ENCODE peak calls at places on chromosomes 13 and 19, in ten cellular contexts. I is fibroblast of lung, F is uterus, S is psoas muscle, Z is upper lobe of left lung, H is brain microvascular endothelial cell, D is Caco-2, W is DND-41, A is HepG2, T is Peyer's patch. V is an unnamed sample.

GRCh38 chr19:51628153-51628939 is 1.9 kb downstream of the SIGLEC5 start:
- DNase-seq in Z (no peak), T (no peak), S (no peak), I (no peak), A (no peak), F (no peak), H (no peak), D (no peak), W (no peak), V (no peak)

GRCh38 chr19:30391554-30392551 is 19.7 kb downstream of the ZNF536 start:
- DNase-seq in W (no peak), I (no peak), D (no peak), T (no peak), H (no peak), A (no peak), Z (no peak), F (no peak), S (no peak), V (no peak)

GRCh38 chr13:45863716-45864590 is 12.4 kb upstream of the SIAH3 start:
- DNase-seq in D (no peak), A (no peak), H (no peak), Z (no peak), T (no peak), I (no peak), S (no peak), F (no peak), W (no peak), V (no peak)

GRCh38 chr19:16825312-16826168 is 3.7 kb upstream of the SIN3B start:
- DNase-seq in H (peak; percentile 50), F (peak; percentile 84), Z (no peak), A (no peak), W (no peak), D (no peak), I (peak; percentile 71), S (peak; percentile 59), T (no peak), V (peak; percentile 18)

GRCh38 chr13:24854311-24854710 is 90.3 kb downstream of the RNF17 start:
- DNase-seq in S (no peak), I (peak; percentile 46), D (no peak), T (no peak), Z (no peak), A (no peak), F (no peak), H (no peak), W (no peak), V (no peak)

GRCh38 chr13:107322228-107322627 is 754.3 kb upstream of the ARGLU1 start:
- DNase-seq in W (no peak), T (no peak), F (no peak), Z (no peak), H (no peak), I (no peak), S (no peak), D (no peak), A (no peak), V (no peak)

GRCh38 chr13:110474713-110475112 is 86.8 kb downstream of the RAB20 start:
- DNase-seq in T (no peak), H (no peak), S (no peak), A (no peak), W (no peak), Z (no peak), I (no peak), D (no peak), F (no peak), V (no peak)

GRCh38 chr13:47790755-47791154 is 210.3 kb downstream of the SUCLA2 start:
- DNase-seq in T (no peak), W (no peak), Z (no peak), A (no peak), F (no peak), I (no peak), D (no peak), H (no peak), S (no peak), V (no peak)

GRCh38 chr13:51849145-51850101 is 4.4 kb upstream of the TMEM272 start:
- DNase-seq in T (no peak), S (no peak), I (peak; percentile 53), A (peak; percentile 22), D (peak; percentile 48), Z (no peak), F (no peak), W (peak; percentile 45), H (peak; percentile 16), V (peak; percentile 43)

GRCh38 chr19:17091758-17092333 is 16.3 kb downstream of the MYO9B start:
- DNase-seq in Z (peak; percentile 81), I (no peak), W (no peak), D (no peak), A (no peak), T (no peak), H (no peak), S (peak; percentile 55), F (no peak), V (no peak)

GRCh38 chr13:113397606-113398425 is 33.9 kb upstream of the GRTP1 start:
- DNase-seq in Z (no peak), T (peak; percentile 29), D (peak; percentile 79), I (no peak), W (no peak), A (no peak), S (no peak), H (no peak), F (no peak), V (no peak)

GRCh38 chr13:26061947-26062346 is 10.1 kb upstream of the SHISA2 start:
- DNase-seq in I (peak; percentile 68), H (peak; percentile 91), W (no peak), A (no peak), Z (no peak), T (no peak), F (no peak), D (no peak), S (no peak), V (no peak)

GRCh38 chr19:55173717-55174409 is 6.2 kb downstream of the SYT5 start:
- DNase-seq in I (peak; percentile 75), A (peak; percentile 39), S (peak; percentile 53), H (peak; percentile 62), F (peak; percentile 50), Z (peak; percentile 79), T (peak; percentile 63), W (peak; percentile 50), D (peak; percentile 83), V (peak; percentile 95)
- H3K27me3 ChIP-seq in I (peaks cover 14% of the 10 kb centered on the region), A (peaks cover 48% of the 10 kb centered on the region), S (peaks cover 96% of the 10 kb centered on the region), H (no peaks in the 10 kb centered on the region), F (peaks cover 64% of the 10 kb centered on the region), Z (peaks cover 73% of the 10 kb centered on the region), T (no peaks in the 10 kb centered on the region), W (peaks cover 7% of the 10 kb centered on the region), D (no peaks in the 10 kb centered on the region), V (no peaks in the 10 kb centered on the region)

DNA sequence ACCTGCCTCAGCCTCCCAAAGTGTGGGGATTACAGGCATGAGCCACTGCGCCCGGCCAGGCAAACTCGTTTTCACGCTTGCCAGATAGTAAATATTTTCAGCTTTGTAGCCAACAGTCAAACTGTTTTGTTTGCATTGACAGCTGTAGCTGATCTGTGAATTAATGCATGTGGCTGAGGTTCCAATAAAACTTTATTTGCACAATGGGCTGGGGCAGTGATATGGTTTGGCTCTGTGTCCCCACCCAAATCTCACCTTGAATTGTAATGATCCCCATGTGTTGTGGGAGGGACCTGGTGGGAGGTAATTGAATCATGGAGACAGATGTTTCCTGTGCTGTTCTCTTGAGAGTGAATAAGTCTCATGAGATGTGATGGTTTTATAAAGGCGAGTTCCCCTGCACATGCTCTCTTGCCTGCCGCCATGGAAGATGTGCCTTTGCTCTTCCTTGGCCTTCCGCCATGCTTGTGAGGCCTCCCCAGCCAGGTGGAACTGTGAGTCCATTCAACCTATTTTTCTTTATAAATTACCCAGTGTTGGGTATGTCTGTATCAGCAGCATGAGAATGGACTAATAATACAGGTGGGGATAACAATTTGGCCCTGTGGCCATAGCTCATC is 22.4 kb upstream of the RANBP3 start:
- DNase-seq in D (no peak), W (no peak), F (no peak), I (no peak), H (no peak), S (no peak), A (no peak), Z (no peak), T (no peak), V (no peak)
- H3K36me3 ChIP-seq in D (no peaks in the 10 kb centered on the region), W (peaks cover 10% of the 10 kb centered on the region), F (no peaks in the 10 kb centered on the region), I (peaks cover 2% of the 10 kb centered on the region), H (no peaks in the 10 kb centered on the region), S (no peaks in the 10 kb centered on the region), A (no peaks in the 10 kb centered on the region), Z (peaks cover 74% of the 10 kb centered on the region), T (peaks cover 58% of the 10 kb centered on the region), V (no peaks in the 10 kb centered on the region)

GRCh38 chr19:37691881-37692504 is 27.6 kb downstream of the ZNF607 start:
- DNase-seq in A (peak; percentile 87), D (peak; percentile 81), W (peak; percentile 92), T (peak; percentile 75), H (peak; percentile 83), F (peak; percentile 80), Z (peak; percentile 93), I (peak; percentile 95), S (peak; percentile 85), V (peak; percentile 94)
- TF ChIP-seq CTCF in A (peak; percentile 69), D (no peak), W (peak; percentile 47), T (no peak), H (peak; percentile 16), F (peak; percentile 20), Z (peak; percentile 18), I (no peak), S (no peak), V (peak; percentile 41)

DNA sequence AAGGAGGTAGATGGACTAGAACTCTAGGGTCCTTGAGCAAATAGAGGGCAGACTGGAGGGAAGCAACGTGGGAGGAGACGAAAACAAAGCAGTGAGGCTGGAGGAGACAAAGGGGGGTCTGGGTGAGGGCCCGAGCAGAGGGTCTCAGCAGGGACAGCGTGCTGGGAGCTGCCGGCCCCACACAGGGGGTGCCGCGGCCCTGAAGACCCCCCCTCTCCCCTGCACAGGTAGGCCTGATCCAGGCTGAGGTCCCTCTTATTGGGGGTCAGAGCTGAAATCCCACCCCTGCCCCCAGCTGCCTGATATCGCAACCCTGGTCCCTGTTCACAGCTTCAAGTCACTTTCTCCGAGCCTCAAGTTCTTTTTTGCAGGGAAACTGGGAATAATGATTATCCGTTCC is 8.7 kb downstream of the EPS8L1 start:
- DNase-seq in I (no peak), A (no peak), S (no peak), H (no peak), F (no peak), Z (no peak), D (no peak), T (no peak), W (no peak), V (no peak)
- H3K27me3 ChIP-seq in I (peaks cover 31% of the 10 kb centered on the region), A (peaks cover 3% of the 10 kb centered on the region), S (peaks cover 91% of the 10 kb centered on the region), H (peaks cover 19% of the 10 kb centered on the region), F (peaks cover 34% of the 10 kb centered on the region), Z (peaks cover 51% of the 10 kb centered on the region), D (no peaks in the 10 kb centered on the region), T (no peaks in the 10 kb centered on the region), W (no peaks in the 10 kb centered on the region), V (peaks cover 4% of the 10 kb centered on the region)

DNA sequence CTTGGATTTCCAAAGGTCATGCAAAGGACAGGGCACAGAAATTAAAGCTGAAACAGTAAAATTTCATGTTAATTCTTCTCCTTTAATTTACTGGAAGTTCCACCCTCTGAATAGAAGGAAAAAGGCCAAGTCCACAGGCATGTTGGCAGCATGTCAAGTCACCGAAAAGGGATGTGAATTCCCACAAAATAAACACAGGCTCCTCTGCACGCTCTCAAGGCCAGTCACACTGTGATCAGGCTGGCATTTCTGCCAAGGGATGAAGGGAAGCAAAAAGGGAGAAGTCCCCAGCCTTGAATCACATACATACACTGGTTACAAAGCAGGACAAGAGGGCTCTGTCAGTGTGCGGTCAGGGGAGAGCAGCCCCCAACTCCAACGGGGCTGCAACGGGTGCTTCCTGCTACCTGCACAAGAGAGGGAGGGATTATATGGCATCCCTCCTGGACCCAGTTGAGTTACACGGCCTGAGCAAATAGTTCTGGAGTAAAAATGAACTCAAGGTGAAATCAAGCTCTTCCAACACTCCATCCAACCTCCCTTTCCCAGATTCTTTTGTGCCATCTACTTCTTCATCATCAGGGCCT is 6.9 kb downstream of the DCLK1 start:
- DNase-seq in Z (no peak), S (no peak), T (no peak), H (peak; percentile 52), F (peak; percentile 24), A (no peak), W (no peak), D (no peak), I (peak; percentile 87), V (no peak)
- H3K36me3 ChIP-seq in Z (no peaks in the 10 kb centered on the region), S (no peaks in the 10 kb centered on the region), T (no peaks in the 10 kb centered on the region), H (no peaks in the 10 kb centered on the region), F (no peaks in the 10 kb centered on the region), A (no peaks in the 10 kb centered on the region), W (no peaks in the 10 kb centered on the region), D (no peaks in the 10 kb centered on the region), I (no peaks in the 10 kb centered on the region), V (no peaks in the 10 kb centered on the region)